ENCODE peak calls at places on chromosome 16, in ten cellular contexts. One of them, this sample, is unnamed.

GRCh38 chr16:25155553-25156460 is 44.3 kb downstream of the LCMT1 start:
- DNase-seq in stimulated activated CD8-positive, alpha-beta memory T cell treated with anti-CD3 and anti-CD28 coated beads, Interleukin-4, amount 100 ng/mL, for 4 hours: no peak
- DNase-seq in RPMI7951: peak
- DNase-seq in heart left ventricle: no peak
- DNase-seq in PC-3: no peak
- DNase-seq in astrocyte of the spinal cord: peak
- DNase-seq in HT-29: no peak
- DNase-seq in fibroblast of pulmonary artery: no peak
- DNase-seq in head of caudate nucleus: no peak
- DNase-seq in thoracic aorta: no peak
- DNase-seq in this sample: peak

GRCh38 chr16:89037261-89038152 is 56.1 kb upstream of the ACSF3 start:
- DNase-seq in stimulated activated CD8-positive, alpha-beta memory T cell treated with anti-CD3 and anti-CD28 coated beads, Interleukin-4, amount 100 ng/mL, for 4 hours: no peak
- DNase-seq in RPMI7951: peak
- DNase-seq in heart left ventricle: peak
- DNase-seq in PC-3: peak
- DNase-seq in astrocyte of the spinal cord: peak
- DNase-seq in HT-29: peak
- DNase-seq in fibroblast of pulmonary artery: peak
- DNase-seq in head of caudate nucleus: no peak
- DNase-seq in thoracic aorta: no peak
- DNase-seq in this sample: peak

GRCh38 chr16:71369494-71369893 is 11.0 kb downstream of the CALB2 start:
- DNase-seq in stimulated activated CD8-positive, alpha-beta memory T cell treated with anti-CD3 and anti-CD28 coated beads, Interleukin-4, amount 100 ng/mL, for 4 hours: no peak
- DNase-seq in RPMI7951: peak
- DNase-seq in heart left ventricle: no peak
- DNase-seq in PC-3: no peak
- DNase-seq in astrocyte of the spinal cord: no peak
- DNase-seq in HT-29: no peak
- DNase-seq in fibroblast of pulmonary artery: no peak
- DNase-seq in head of caudate nucleus: no peak
- DNase-seq in thoracic aorta: no peak
- DNase-seq in this sample: no peak

GRCh38 chr16:62276632-62277031 is 240.4 kb upstream of the CDH8 start:
- DNase-seq in stimulated activated CD8-positive, alpha-beta memory T cell treated with anti-CD3 and anti-CD28 coated beads, Interleukin-4, amount 100 ng/mL, for 4 hours: no peak
- DNase-seq in RPMI7951: no peak
- DNase-seq in heart left ventricle: no peak
- DNase-seq in PC-3: no peak
- DNase-seq in astrocyte of the spinal cord: no peak
- DNase-seq in HT-29: no peak
- DNase-seq in fibroblast of pulmonary artery: no peak
- DNase-seq in head of caudate nucleus: no peak
- DNase-seq in thoracic aorta: no peak
- DNase-seq in this sample: no peak

GRCh38 chr16:64629622-64630021 is 492.2 kb downstream of the CDH11 start:
- DNase-seq in stimulated activated CD8-positive, alpha-beta memory T cell treated with anti-CD3 and anti-CD28 coated beads, Interleukin-4, amount 100 ng/mL, for 4 hours: no peak
- DNase-seq in RPMI7951: peak
- DNase-seq in heart left ventricle: no peak
- DNase-seq in PC-3: peak
- DNase-seq in astrocyte of the spinal cord: peak
- DNase-seq in HT-29: no peak
- DNase-seq in fibroblast of pulmonary artery: no peak
- DNase-seq in head of caudate nucleus: no peak
- DNase-seq in thoracic aorta: no peak
- DNase-seq in this sample: peak

GRCh38 chr16:9518054-9518453 is 426.6 kb downstream of the HAPSTR1 start:
- DNase-seq in stimulated activated CD8-positive, alpha-beta memory T cell treated with anti-CD3 and anti-CD28 coated beads, Interleukin-4, amount 100 ng/mL, for 4 hours: no peak
- DNase-seq in RPMI7951: peak
- DNase-seq in heart left ventricle: peak
- DNase-seq in PC-3: no peak
- DNase-seq in astrocyte of the spinal cord: no peak
- DNase-seq in HT-29: no peak
- DNase-seq in fibroblast of pulmonary artery: no peak
- DNase-seq in head of caudate nucleus: no peak
- DNase-seq in thoracic aorta: no peak
- DNase-seq in this sample: no peak

GRCh38 chr16:13961099-13961811 is 41.3 kb downstream of the ERCC4 start:
- DNase-seq in stimulated activated CD8-positive, alpha-beta memory T cell treated with anti-CD3 and anti-CD28 coated beads, Interleukin-4, amount 100 ng/mL, for 4 hours: no peak
- DNase-seq in RPMI7951: peak
- DNase-seq in heart left ventricle: no peak
- DNase-seq in PC-3: no peak
- DNase-seq in astrocyte of the spinal cord: peak
- DNase-seq in HT-29: peak
- DNase-seq in fibroblast of pulmonary artery: peak
- DNase-seq in head of caudate nucleus: no peak
- DNase-seq in thoracic aorta: no peak
- DNase-seq in this sample: peak

GRCh38 chr16:87419971-87420370 is 27.8 kb downstream of the MAP1LC3B start:
- DNase-seq in stimulated activated CD8-positive, alpha-beta memory T cell treated with anti-CD3 and anti-CD28 coated beads, Interleukin-4, amount 100 ng/mL, for 4 hours: no peak
- DNase-seq in RPMI7951: no peak
- DNase-seq in heart left ventricle: no peak
- DNase-seq in PC-3: no peak
- DNase-seq in astrocyte of the spinal cord: no peak
- DNase-seq in HT-29: no peak
- DNase-seq in fibroblast of pulmonary artery: no peak
- DNase-seq in head of caudate nucleus: no peak
- DNase-seq in thoracic aorta: no peak
- DNase-seq in this sample: no peak

GRCh38 chr16:56121156-56121500 is 70.2 kb upstream of the GNAO1 start:
- DNase-seq in stimulated activated CD8-positive, alpha-beta memory T cell treated with anti-CD3 and anti-CD28 coated beads, Interleukin-4, amount 100 ng/mL, for 4 hours: no peak
- DNase-seq in RPMI7951: no peak
- DNase-seq in heart left ventricle: no peak
- DNase-seq in PC-3: no peak
- DNase-seq in astrocyte of the spinal cord: no peak
- DNase-seq in HT-29: no peak
- DNase-seq in fibroblast of pulmonary artery: no peak
- DNase-seq in head of caudate nucleus: no peak
- DNase-seq in thoracic aorta: no peak
- DNase-seq in this sample: no peak

GRCh38 chr16:51112311-51112710 is 38.8 kb downstream of the SALL1 start:
- DNase-seq in stimulated activated CD8-positive, alpha-beta memory T cell treated with anti-CD3 and anti-CD28 coated beads, Interleukin-4, amount 100 ng/mL, for 4 hours: no peak
- DNase-seq in RPMI7951: no peak
- DNase-seq in heart left ventricle: no peak
- DNase-seq in PC-3: no peak
- DNase-seq in astrocyte of the spinal cord: no peak
- DNase-seq in HT-29: no peak
- DNase-seq in fibroblast of pulmonary artery: no peak
- DNase-seq in head of caudate nucleus: no peak
- DNase-seq in thoracic aorta: no peak
- DNase-seq in this sample: no peak

GRCh38 chr16:4911831-4912422 is 25.0 kb downstream of the PPL start:
- DNase-seq in stimulated activated CD8-positive, alpha-beta memory T cell treated with anti-CD3 and anti-CD28 coated beads, Interleukin-4, amount 100 ng/mL, for 4 hours: no peak
- DNase-seq in RPMI7951: no peak
- DNase-seq in heart left ventricle: no peak
- DNase-seq in PC-3: no peak
- DNase-seq in astrocyte of the spinal cord: no peak
- DNase-seq in HT-29: no peak
- DNase-seq in fibroblast of pulmonary artery: peak
- DNase-seq in head of caudate nucleus: no peak
- DNase-seq in thoracic aorta: no peak
- DNase-seq in this sample: peak

GRCh38 chr16:87580855-87581261 is 21.4 kb upstream of the JPH3 start:
- DNase-seq in stimulated activated CD8-positive, alpha-beta memory T cell treated with anti-CD3 and anti-CD28 coated beads, Interleukin-4, amount 100 ng/mL, for 4 hours: no peak
- DNase-seq in RPMI7951: peak
- DNase-seq in heart left ventricle: no peak
- DNase-seq in PC-3: peak
- DNase-seq in astrocyte of the spinal cord: peak
- DNase-seq in HT-29: no peak
- DNase-seq in fibroblast of pulmonary artery: peak
- DNase-seq in head of caudate nucleus: no peak
- DNase-seq in thoracic aorta: no peak
- DNase-seq in this sample: peak

GRCh38 chr16:2226918-2227317 is 3.5 kb downstream of the E4F1 start:
- DNase-seq in stimulated activated CD8-positive, alpha-beta memory T cell treated with anti-CD3 and anti-CD28 coated beads, Interleukin-4, amount 100 ng/mL, for 4 hours: no peak
- DNase-seq in RPMI7951: no peak
- DNase-seq in heart left ventricle: no peak
- DNase-seq in PC-3: no peak
- DNase-seq in astrocyte of the spinal cord: no peak
- DNase-seq in HT-29: no peak
- DNase-seq in fibroblast of pulmonary artery: no peak
- DNase-seq in head of caudate nucleus: no peak
- DNase-seq in thoracic aorta: no peak
- DNase-seq in this sample: no peak

GRCh38 chr16:67378642-67379041 is 14.7 kb downstream of the TPPP3 start:
- DNase-seq in stimulated activated CD8-positive, alpha-beta memory T cell treated with anti-CD3 and anti-CD28 coated beads, Interleukin-4, amount 100 ng/mL, for 4 hours: no peak
- DNase-seq in RPMI7951: no peak
- DNase-seq in heart left ventricle: no peak
- DNase-seq in PC-3: no peak
- DNase-seq in astrocyte of the spinal cord: no peak
- DNase-seq in HT-29: no peak
- DNase-seq in fibroblast of pulmonary artery: no peak
- DNase-seq in head of caudate nucleus: no peak
- DNase-seq in thoracic aorta: no peak
- DNase-seq in this sample: no peak

GRCh38 chr16:57711331-57711730 is 16.7 kb downstream of the DRC7 start:
- DNase-seq in stimulated activated CD8-positive, alpha-beta memory T cell treated with anti-CD3 and anti-CD28 coated beads, Interleukin-4, amount 100 ng/mL, for 4 hours: no peak
- DNase-seq in RPMI7951: no peak
- DNase-seq in heart left ventricle: no peak
- DNase-seq in PC-3: no peak
- DNase-seq in astrocyte of the spinal cord: no peak
- DNase-seq in HT-29: no peak
- DNase-seq in fibroblast of pulmonary artery: no peak
- DNase-seq in head of caudate nucleus: no peak
- DNase-seq in thoracic aorta: no peak
- DNase-seq in this sample: no peak

GRCh38 chr16:80459331-80459777 is 81.4 kb upstream of the DYNLRB2 start:
- DNase-seq in stimulated activated CD8-positive, alpha-beta memory T cell treated with anti-CD3 and anti-CD28 coated beads, Interleukin-4, amount 100 ng/mL, for 4 hours: no peak
- DNase-seq in RPMI7951: no peak
- DNase-seq in heart left ventricle: peak
- DNase-seq in PC-3: no peak
- DNase-seq in astrocyte of the spinal cord: no peak
- DNase-seq in HT-29: no peak
- DNase-seq in fibroblast of pulmonary artery: no peak
- DNase-seq in head of caudate nucleus: no peak
- DNase-seq in thoracic aorta: no peak
- DNase-seq in this sample: no peak

GRCh38 chr16:88561485-88562369 is 8.5 kb upstream of the ZC3H18 start:
- DNase-seq in stimulated activated CD8-positive, alpha-beta memory T cell treated with anti-CD3 and anti-CD28 coated beads, Interleukin-4, amount 100 ng/mL, for 4 hours: peak
- DNase-seq in RPMI7951: peak
- DNase-seq in heart left ventricle: peak
- DNase-seq in PC-3: peak
- DNase-seq in astrocyte of the spinal cord: peak
- DNase-seq in HT-29: peak
- DNase-seq in fibroblast of pulmonary artery: peak
- DNase-seq in head of caudate nucleus: peak
- DNase-seq in thoracic aorta: no peak
- DNase-seq in this sample: peak

GRCh38 chr16:48413291-48413690 is 28.1 kb upstream of the SIAH1 start:
- DNase-seq in stimulated activated CD8-positive, alpha-beta memory T cell treated with anti-CD3 and anti-CD28 coated beads, Interleukin-4, amount 100 ng/mL, for 4 hours: no peak
- DNase-seq in RPMI7951: no peak
- DNase-seq in heart left ventricle: no peak
- DNase-seq in PC-3: no peak
- DNase-seq in astrocyte of the spinal cord: no peak
- DNase-seq in HT-29: no peak
- DNase-seq in fibroblast of pulmonary artery: no peak
- DNase-seq in head of caudate nucleus: no peak
- DNase-seq in thoracic aorta: no peak
- DNase-seq in this sample: no peak

GRCh38 chr16:81873843-81874752 is 95.0 kb downstream of the PLCG2 start:
- DNase-seq in stimulated activated CD8-positive, alpha-beta memory T cell treated with anti-CD3 and anti-CD28 coated beads, Interleukin-4, amount 100 ng/mL, for 4 hours: no peak
- DNase-seq in RPMI7951: peak
- DNase-seq in heart left ventricle: peak
- DNase-seq in PC-3: peak
- DNase-seq in astrocyte of the spinal cord: peak
- DNase-seq in HT-29: peak
- DNase-seq in fibroblast of pulmonary artery: peak
- DNase-seq in head of caudate nucleus: peak
- DNase-seq in thoracic aorta: no peak
- DNase-seq in this sample: peak

GRCh38 chr16:68369697-68370096 is 58.9 kb downstream of the PRMT7 start:
- DNase-seq in stimulated activated CD8-positive, alpha-beta memory T cell treated with anti-CD3 and anti-CD28 coated beads, Interleukin-4, amount 100 ng/mL, for 4 hours: no peak
- DNase-seq in RPMI7951: peak
- DNase-seq in heart left ventricle: no peak
- DNase-seq in PC-3: no peak
- DNase-seq in astrocyte of the spinal cord: no peak
- DNase-seq in HT-29: no peak
- DNase-seq in fibroblast of pulmonary artery: no peak
- DNase-seq in head of caudate nucleus: no peak
- DNase-seq in thoracic aorta: no peak
- DNase-seq in this sample: peak

GRCh38 chr16:84042879-84043485 is 387 bp upstream of the SLC38A8 start:
- DNase-seq in stimulated activated CD8-positive, alpha-beta memory T cell treated with anti-CD3 and anti-CD28 coated beads, Interleukin-4, amount 100 ng/mL, for 4 hours: no peak
- DNase-seq in RPMI7951: no peak
- DNase-seq in heart left ventricle: no peak
- DNase-seq in PC-3: no peak
- DNase-seq in astrocyte of the spinal cord: no peak
- DNase-seq in HT-29: no peak
- DNase-seq in fibroblast of pulmonary artery: no peak
- DNase-seq in head of caudate nucleus: no peak
- DNase-seq in thoracic aorta: no peak
- DNase-seq in this sample: no peak

GRCh38 chr16:4081035-4081434 is 35.2 kb downstream of the ADCY9 start:
- DNase-seq in stimulated activated CD8-positive, alpha-beta memory T cell treated with anti-CD3 and anti-CD28 coated beads, Interleukin-4, amount 100 ng/mL, for 4 hours: no peak
- DNase-seq in RPMI7951: no peak
- DNase-seq in heart left ventricle: no peak
- DNase-seq in PC-3: no peak
- DNase-seq in astrocyte of the spinal cord: no peak
- DNase-seq in HT-29: no peak
- DNase-seq in fibroblast of pulmonary artery: no peak
- DNase-seq in head of caudate nucleus: peak
- DNase-seq in thoracic aorta: no peak
- DNase-seq in this sample: no peak

GRCh38 chr16:2734844-2735243 is 14.8 kb upstream of the PRSS27 start:
- DNase-seq in stimulated activated CD8-positive, alpha-beta memory T cell treated with anti-CD3 and anti-CD28 coated beads, Interleukin-4, amount 100 ng/mL, for 4 hours: no peak
- DNase-seq in RPMI7951: no peak
- DNase-seq in heart left ventricle: no peak
- DNase-seq in PC-3: no peak
- DNase-seq in astrocyte of the spinal cord: no peak
- DNase-seq in HT-29: no peak
- DNase-seq in fibroblast of pulmonary artery: no peak
- DNase-seq in head of caudate nucleus: no peak
- DNase-seq in thoracic aorta: no peak
- DNase-seq in this sample: no peak

GRCh38 chr16:2785101-2785991 is 2.0 kb downstream of the PRSS33 start:
- DNase-seq in stimulated activated CD8-positive, alpha-beta memory T cell treated with anti-CD3 and anti-CD28 coated beads, Interleukin-4, amount 100 ng/mL, for 4 hours: no peak
- DNase-seq in RPMI7951: no peak
- DNase-seq in heart left ventricle: peak
- DNase-seq in PC-3: no peak
- DNase-seq in astrocyte of the spinal cord: no peak
- DNase-seq in HT-29: no peak
- DNase-seq in fibroblast of pulmonary artery: no peak
- DNase-seq in head of caudate nucleus: no peak
- DNase-seq in thoracic aorta: no peak
- DNase-seq in this sample: no peak

GRCh38 chr16:11560701-11561439 is 25.8 kb downstream of the LITAF start:
- DNase-seq in stimulated activated CD8-positive, alpha-beta memory T cell treated with anti-CD3 and anti-CD28 coated beads, Interleukin-4, amount 100 ng/mL, for 4 hours: peak
- DNase-seq in RPMI7951: peak
- DNase-seq in heart left ventricle: no peak
- DNase-seq in PC-3: no peak
- DNase-seq in astrocyte of the spinal cord: peak
- DNase-seq in HT-29: no peak
- DNase-seq in fibroblast of pulmonary artery: no peak
- DNase-seq in head of caudate nucleus: no peak
- DNase-seq in thoracic aorta: no peak
- DNase-seq in this sample: no peak

GRCh38 chr16:17170435-17170834 is 300.3 kb downstream of the XYLT1 start:
- DNase-seq in stimulated activated CD8-positive, alpha-beta memory T cell treated with anti-CD3 and anti-CD28 coated beads, Interleukin-4, amount 100 ng/mL, for 4 hours: no peak
- DNase-seq in RPMI7951: no peak
- DNase-seq in heart left ventricle: no peak
- DNase-seq in PC-3: no peak
- DNase-seq in astrocyte of the spinal cord: no peak
- DNase-seq in HT-29: no peak
- DNase-seq in fibroblast of pulmonary artery: no peak
- DNase-seq in head of caudate nucleus: no peak
- DNase-seq in thoracic aorta: no peak
- DNase-seq in this sample: no peak

GRCh38 chr16:58620396-58620795 is 9.2 kb downstream of the CNOT1 start:
- DNase-seq in stimulated activated CD8-positive, alpha-beta memory T cell treated with anti-CD3 and anti-CD28 coated beads, Interleukin-4, amount 100 ng/mL, for 4 hours: no peak
- DNase-seq in RPMI7951: no peak
- DNase-seq in heart left ventricle: no peak
- DNase-seq in PC-3: no peak
- DNase-seq in astrocyte of the spinal cord: no peak
- DNase-seq in HT-29: no peak
- DNase-seq in fibroblast of pulmonary artery: no peak
- DNase-seq in head of caudate nucleus: no peak
- DNase-seq in thoracic aorta: no peak
- DNase-seq in this sample: no peak

GRCh38 chr16:46687486-46687885 is 1.5 kb downstream of the VPS35 start:
- DNase-seq in stimulated activated CD8-positive, alpha-beta memory T cell treated with anti-CD3 and anti-CD28 coated beads, Interleukin-4, amount 100 ng/mL, for 4 hours: no peak
- DNase-seq in RPMI7951: no peak
- DNase-seq in heart left ventricle: no peak
- DNase-seq in PC-3: peak
- DNase-seq in astrocyte of the spinal cord: no peak
- DNase-seq in HT-29: no peak
- DNase-seq in fibroblast of pulmonary artery: no peak
- DNase-seq in head of caudate nucleus: no peak
- DNase-seq in thoracic aorta: no peak
- DNase-seq in this sample: no peak

This sample was measured in myocyte.